ENCODE peak calls at places on chromosomes 4 and X, in nine cellular contexts. T, H, C, B, W, J, P, F and S are unnamed samples.

GRCh38 chr4:1604706-1605205 is 79.4 kb downstream of the FAM53A start:
- DNase-seq in T (no peak), H (no peak), C (no peak), B (no peak), W (no peak), J (no peak), P (no peak), F (no peak), S (no peak)

GRCh38 chr4:121484633-121485032 is 103.8 kb upstream of the QRFPR start:
- DNase-seq in T (no peak), H (no peak), C (peak; percentile 81), B (peak; percentile 38), W (peak; percentile 78), J (peak; percentile 77), P (peak; percentile 32), F (peak; percentile 66), S (no peak)

GRCh38 chr4:183241322-183241640 is 78.8 kb downstream of the CLDN22 start:
- DNase-seq in T (no peak), H (no peak), C (peak; percentile 86), B (peak; percentile 11), W (no peak), J (peak; percentile 88), P (no peak), F (peak; percentile 88), S (no peak)

GRCh38 chrX:68995780-68996551 is 167.1 kb downstream of the EFNB1 start:
- DNase-seq in T (no peak), H (peak; percentile 78), C (peak; percentile 92), B (no peak), W (no peak), J (peak; percentile 62), P (no peak), F (no peak), S (peak; percentile 65)

GRCh38 chr4:182576609-182577289 is 333.5 kb downstream of the TENM3 start:
- DNase-seq in T (peak; percentile 42), H (no peak), C (no peak), B (no peak), W (peak; percentile 33), J (no peak), P (no peak), F (no peak), S (no peak)

GRCh38 chrX:11188664-11189063 is 77.5 kb downstream of the HCCS start:
- DNase-seq in T (no peak), H (no peak), C (no peak), B (no peak), W (no peak), J (peak; percentile 48), P (no peak), F (peak; percentile 74), S (no peak)

GRCh38 chr4:126405369-126405982 is 1090.7 kb downstream of the FAT4 start:
- DNase-seq in T (no peak), H (no peak), C (peak; percentile 65), B (peak; percentile 1), W (peak; percentile 68), J (peak; percentile 32), P (peak; percentile 4), F (peak; percentile 44), S (no peak)

GRCh38 chr4:20464381-20464780 is 212.7 kb downstream of the SLIT2 start:
- DNase-seq in T (no peak), H (no peak), C (peak; percentile 67), B (no peak), W (no peak), J (peak; percentile 73), P (no peak), F (peak; percentile 86), S (no peak)

GRCh38 chr4:2925931-2926860 is 37.0 kb downstream of the NOP14 start:
- DNase-seq in T (no peak), H (no peak), C (no peak), B (no peak), W (no peak), J (no peak), P (no peak), F (no peak), S (no peak)

GRCh38 chr4:42401171-42401570 is 3.9 kb downstream of the SHISA3 start:
- DNase-seq in T (no peak), H (no peak), C (no peak), B (no peak), W (peak; percentile 45), J (no peak), P (no peak), F (peak; percentile 29), S (no peak)

GRCh38 chr4:51885371-51885770 is 42.4 kb downstream of the DCUN1D4 start:
- DNase-seq in T (no peak), H (no peak), C (peak; percentile 44), B (peak; percentile 19), W (peak; percentile 77), J (peak; percentile 59), P (no peak), F (peak; percentile 43), S (no peak)

GRCh38 chrX:9794495-9794894 is 8.3 kb downstream of the SHROOM2 start:
- DNase-seq in T (no peak), H (peak; percentile 41), C (no peak), B (no peak), W (no peak), J (no peak), P (no peak), F (no peak), S (no peak)

GRCh38 chr4:3442959-3443749 is 1.4 kb downstream of the HGFAC start:
- DNase-seq in T (no peak), H (peak; percentile 47), C (peak; percentile 38), B (peak; percentile 40), W (peak; percentile 64), J (peak; percentile 31), P (no peak), F (no peak), S (peak; percentile 77)

GRCh38 chrX:66015906-66016689 is 23.8 kb downstream of the VSIG4 start:
- DNase-seq in T (no peak), H (no peak), C (no peak), B (no peak), W (no peak), J (no peak), P (no peak), F (no peak), S (no peak)

GRCh38 chrX:66017659-66018170 is 22.2 kb downstream of the VSIG4 start:
- DNase-seq in T (no peak), H (peak; percentile 34), C (no peak), B (no peak), W (peak; percentile 2), J (no peak), P (no peak), F (no peak), S (no peak)

GRCh38 chrX:66015152-66015827 is 24.6 kb downstream of the VSIG4 start:
- DNase-seq in T (no peak), H (no peak), C (peak; percentile 18), B (no peak), W (no peak), J (peak; percentile 2), P (no peak), F (no peak), S (no peak)

GRCh38 chrX:66018585-66019309 is 21.1 kb downstream of the VSIG4 start:
- DNase-seq in T (no peak), H (no peak), C (no peak), B (no peak), W (no peak), J (no peak), P (no peak), F (no peak), S (no peak)

DNA sequence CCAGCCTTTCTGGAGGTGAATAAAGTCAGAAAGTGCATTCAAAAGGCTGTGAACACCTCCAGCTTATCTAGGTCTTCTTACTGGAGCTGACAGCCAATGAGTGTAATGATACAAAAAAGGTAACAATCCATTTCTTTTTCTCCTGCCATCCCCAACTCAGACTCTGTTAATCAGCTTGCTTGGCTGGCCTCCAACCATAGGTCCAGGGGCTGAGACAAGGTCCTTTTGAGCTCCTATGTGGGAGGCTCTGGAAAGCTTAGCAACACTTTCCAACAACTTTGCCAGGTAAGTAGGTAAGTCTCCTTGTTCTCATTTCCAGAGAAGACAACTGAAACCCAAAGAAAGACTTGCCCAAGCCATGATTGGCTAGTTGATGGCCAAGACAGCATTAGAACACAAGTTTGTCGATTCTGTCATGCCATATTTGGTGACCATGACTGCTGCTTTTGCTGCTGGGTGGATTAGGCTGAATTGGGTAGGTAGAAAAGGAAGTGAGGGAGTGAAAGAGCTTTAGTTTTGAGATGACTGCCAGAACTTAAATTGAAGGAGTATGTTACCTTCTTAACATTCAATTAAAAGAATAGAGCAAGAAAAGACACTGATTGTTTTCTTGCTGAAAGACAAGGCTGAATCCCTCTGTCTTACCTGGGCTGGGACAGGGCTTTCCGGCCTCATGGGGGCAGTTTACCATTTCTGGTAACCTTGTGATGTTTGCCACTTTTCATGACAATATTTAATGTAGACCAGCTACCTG is 22.8 kb downstream of the VSIG4 start:
- DNase-seq in T (no peak), H (no peak), C (no peak), B (no peak), W (no peak), J (no peak), P (no peak), F (no peak), S (no peak)
- H3K4me3 ChIP-seq in T (no peak overlapping the region), H (no peak overlapping the region), C (no peak overlapping the region), B (no peak overlapping the region), W (no peak overlapping the region), J (no peak overlapping the region), P (no peak overlapping the region), F (no peak overlapping the region), S (peak overlapping the region; percentile 18)

GRCh38 chr4:111854494-111855087 is 290.7 kb upstream of the FAM241A start:
- DNase-seq in T (no peak), H (peak; percentile 20), C (peak; percentile 51), B (peak; percentile 31), W (peak; percentile 57), J (peak; percentile 58), P (peak; percentile 14), F (peak; percentile 49), S (no peak)
- TF ChIP-seq CTCF in T (peak; percentile 66), H (peak; percentile 44), C (peak; percentile 64), B (peak; percentile 69), W (peak; percentile 85), J (peak; percentile 58), P (peak; percentile 61), F (peak; percentile 60), S (peak; percentile 58)

DNA sequence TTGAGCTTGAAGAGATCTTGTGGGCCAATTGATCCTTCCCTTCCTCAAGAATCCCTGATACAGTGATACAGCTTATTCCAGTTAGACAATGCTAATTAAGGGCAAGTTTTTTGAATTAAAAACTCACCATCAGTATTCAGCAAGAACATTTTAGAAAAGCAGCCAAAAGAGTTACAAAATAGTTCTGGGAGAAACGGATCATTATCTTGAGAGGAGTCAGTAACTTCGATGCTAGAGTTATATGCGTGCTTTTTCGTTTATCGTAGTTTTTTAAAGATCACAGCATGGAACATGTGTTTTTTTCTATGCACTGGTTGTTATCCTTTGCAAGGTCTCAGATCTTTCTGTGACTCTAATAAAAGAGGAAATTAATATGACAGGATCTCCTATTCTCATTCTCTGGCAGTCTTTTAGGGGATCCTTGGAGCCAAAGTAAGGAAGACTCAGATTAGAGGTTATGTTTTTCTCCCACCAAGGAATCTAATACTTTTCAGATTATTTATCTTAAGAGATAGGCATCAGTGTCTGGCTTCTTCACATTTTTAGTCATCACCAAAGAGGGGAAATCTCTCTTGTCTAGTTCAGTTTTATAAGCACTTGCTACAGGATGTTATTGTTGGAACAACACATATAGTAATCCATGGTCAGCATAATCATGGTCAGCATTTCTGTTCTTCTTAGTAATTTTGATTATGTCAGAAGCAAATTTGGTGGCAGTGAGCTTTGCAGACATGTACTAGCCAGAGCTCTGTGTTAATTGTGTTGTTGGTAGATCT is 109.7 kb downstream of the PDLIM5 start:
- DNase-seq in T (no peak), H (no peak), C (peak; percentile 64), B (no peak), W (no peak), J (peak; percentile 85), P (no peak), F (no peak), S (no peak)
- H3K4me3 ChIP-seq in T (no peak overlapping the region), H (no peak overlapping the region), C (no peak overlapping the region), B (no peak overlapping the region), W (no peak overlapping the region), J (no peak overlapping the region), P (no peak overlapping the region), F (no peak overlapping the region), S (no peak overlapping the region)

GRCh38 chrX:138748480-138748879 is 37.0 kb upstream of the FGF13 start:
- DNase-seq in T (no peak), H (no peak), C (peak; percentile 11), B (peak; percentile 3), W (peak; percentile 44), J (peak; percentile 18), P (no peak), F (peak; percentile 12), S (no peak)
- TF ChIP-seq CTCF in T (peak; percentile 33), H (peak; percentile 40), C (peak; percentile 39), B (peak; percentile 40), W (peak; percentile 56), J (peak; percentile 23), P (peak; percentile 58), F (no peak), S (peak; percentile 56)